ENCODE peak calls at places on chromosomes 3 and 15, in six cellular contexts. Z is activated T-cell treated with anti-CD3 and anti-CD28 coated beads, Interleukin-2, amount 50 U/mL, for 72 hours; R is SW 1271; F is activated CD4-positive, alpha-beta T cell treated with anti-CD3 and anti-CD28 coated beads, Interleukin-2, amount 50 U/mL, for 24 hours; V is AG10803; I is ascending aorta. G is an unnamed sample.

GRCh38 chr3:190258634-190259033 is 63.6 kb downstream of the CLDN1 start:
- DNase-seq in V (no peak), Z (no peak), F (no peak), R (no peak), I (no peak), G (no peak)

GRCh38 chr3:123380261-123380660 is 68.6 kb downstream of the ADCY5 start:
- DNase-seq in I (peak; percentile 55), F (no peak), Z (no peak), R (no peak), V (no peak), G (no peak)

GRCh38 chr3:136586580-136586979 is 165.6 kb downstream of the STAG1 start:
- DNase-seq in V (no peak), I (no peak), R (no peak), Z (no peak), F (no peak), G (no peak)

GRCh38 chr15:88331291-88331690 is 74.8 kb upstream of the NTRK3 start:
- DNase-seq in V (peak; percentile 17), I (no peak), F (no peak), Z (peak; percentile 69), R (peak; percentile 38), G (no peak)

GRCh38 chr15:41417418-41417811 is 520 bp downstream of the RTF1 start:
- DNase-seq in Z (peak; percentile 49), V (peak; percentile 22), I (no peak), R (no peak), F (no peak), G (no peak)

GRCh38 chr3:37559461-37559860 is 302.2 kb upstream of the CTDSPL start:
- DNase-seq in R (peak; percentile 13), V (peak; percentile 29), Z (no peak), I (peak; percentile 70), F (no peak), G (no peak)

GRCh38 chr3:138907541-138907940 is 39.4 kb downstream of the FOXL2 start:
- DNase-seq in V (no peak), R (no peak), F (no peak), I (no peak), Z (no peak), G (no peak)

GRCh38 chr15:93040288-93041158 is 48.5 kb downstream of the RGMA start:
- DNase-seq in F (no peak), Z (no peak), V (no peak), I (no peak), R (no peak), G (no peak)

GRCh38 chr15:77096541-77096940 is 25.6 kb upstream of the TSPAN3 start:
- DNase-seq in I (peak; percentile 50), R (no peak), F (no peak), V (no peak), Z (no peak), G (no peak)

GRCh38 chr3:12180218-12180617 is 21.5 kb upstream of the TIMP4 start:
- DNase-seq in Z (no peak), V (peak; percentile 67), F (no peak), R (no peak), I (peak; percentile 85), G (no peak)

GRCh38 chr3:58521917-58522680 is 14.9 kb downstream of the ACOX2 start:
- DNase-seq in I (no peak), R (no peak), F (no peak), V (no peak), Z (no peak), G (no peak)

G was measured in GOT3.